ENCODE peak calls at places on chromosomes 1 and 21, in ten cellular contexts. W is AG08396; X is HFFc6; F is DMS 273 treated with DMSO at 0.1 percent for 48 hours; B is CD4-positive, alpha-beta memory T cell; U is psoas muscle; N is NCI-H1105 treated with DMSO at 0.1 percent for 48 hours; Y is LHCN-M2; I is CD8-positive, alpha-beta memory T cell; P is lower leg skin. E is an unnamed sample.

GRCh38 chr1:85328713-85329376 is 52.4 kb upstream of the BCL10 start:
- DNase-seq in B (no peak), Y (peak), U (no peak), N (no peak), P (no peak), W (peak), I (no peak), X (peak), F (no peak), E (no peak)

GRCh38 chr1:30405631-30406212 is 317.7 kb downstream of the MATN1 start:
- DNase-seq in U (no peak), B (no peak), X (no peak), I (no peak), F (no peak), Y (no peak), N (no peak), P (no peak), W (no peak), E (no peak)

GRCh38 chr1:182309631-182310351 is 81.8 kb downstream of the GLUL start:
- DNase-seq in N (no peak), Y (no peak), U (no peak), B (no peak), X (no peak), P (no peak), W (no peak), F (no peak), I (no peak), E (no peak)

GRCh38 chr1:196723325-196724185 is 51.1 kb upstream of the CFHR3 start:
- DNase-seq in B (peak), W (peak), P (no peak), N (peak), I (no peak), U (no peak), Y (peak), X (peak), F (no peak), E (no peak)

GRCh38 chr1:30427545-30427944 is 295.8 kb downstream of the MATN1 start:
- DNase-seq in X (no peak), N (no peak), P (no peak), I (no peak), F (no peak), B (no peak), U (no peak), W (no peak), Y (no peak), E (no peak)

GRCh38 chr1:174265273-174265672 is 106.0 kb downstream of the RABGAP1L start:
- DNase-seq in Y (no peak), I (no peak), F (no peak), N (no peak), P (no peak), X (no peak), U (no peak), B (no peak), W (no peak), E (no peak)

GRCh38 chr1:24599265-24599664 is 43.4 kb downstream of the NCMAP start:
- DNase-seq in X (no peak), B (no peak), F (no peak), Y (no peak), N (no peak), W (no peak), I (no peak), U (no peak), P (no peak), E (no peak)

GRCh38 chr1:93635614-93636543 is 45.8 kb downstream of the BCAR3 start:
- DNase-seq in F (no peak), B (no peak), X (no peak), W (no peak), N (no peak), P (no peak), I (no peak), U (no peak), Y (no peak), E (no peak)

GRCh38 chr21:29182674-29183073 is 52.2 kb downstream of the MAP3K7CL start:
- DNase-seq in W (no peak), N (no peak), X (no peak), I (no peak), B (no peak), P (no peak), U (no peak), Y (no peak), F (no peak), E (no peak)

GRCh38 chr1:22320703-22321344 is 130.8 kb upstream of the ZBTB40 start:
- DNase-seq in I (no peak), B (no peak), U (no peak), F (no peak), X (no peak), N (no peak), W (no peak), Y (no peak), P (no peak), E (no peak)

GRCh38 chr1:153953859-153954365 is 4.5 kb downstream of the CRTC2 start:
- DNase-seq in W (no peak), B (no peak), X (no peak), P (no peak), N (no peak), I (no peak), Y (no peak), F (no peak), U (no peak), E (no peak)

GRCh38 chr1:89836252-89836996 is 15.6 kb downstream of the LRRC8D start:
- DNase-seq in U (no peak), F (no peak), N (no peak), W (no peak), X (no peak), B (no peak), P (no peak), Y (no peak), I (no peak), E (no peak)

GRCh38 chr1:27668808-27669723 is 2.9 kb downstream of the IFI6 start:
- DNase-seq in N (peak), B (peak), Y (peak), X (peak), F (no peak), P (no peak), W (peak), U (peak), I (peak), E (peak)

GRCh38 chr1:84772428-84772943 is 82.2 kb upstream of the SSX2IP start:
- DNase-seq in Y (peak), W (peak), B (peak), P (peak), I (peak), X (peak), N (peak), F (peak), U (peak), E (peak)

GRCh38 chr1:94325379-94326302 is 88.3 kb upstream of the ARHGAP29 start:
- DNase-seq in N (no peak), X (peak), B (no peak), U (no peak), I (no peak), W (peak), Y (peak), P (no peak), F (no peak), E (no peak)

GRCh38 chr21:31520506-31521163 is 138.9 kb upstream of the SOD1 start:
- DNase-seq in B (no peak), N (peak), W (no peak), F (no peak), X (no peak), P (no peak), Y (peak), I (no peak), U (no peak), E (no peak)

GRCh38 chr1:118963138-118963455 is 25.0 kb downstream of the TBX15 start:
- DNase-seq in P (no peak), U (no peak), Y (no peak), N (no peak), B (no peak), X (no peak), F (no peak), I (no peak), W (no peak), E (no peak)

GRCh38 chr1:231420959-231421615 is 1.0 kb downstream of the EGLN1 start:
- DNase-seq in X (peak), F (no peak), B (peak), I (peak), N (no peak), Y (peak), U (peak), P (peak), W (peak), E (peak)

GRCh38 chr1:65068202-65069011 is 79.6 kb upstream of the AK4 start:
- DNase-seq in X (no peak), P (no peak), F (peak), I (peak), Y (peak), W (peak), N (peak), U (no peak), B (peak), E (no peak)